ENCODE peak calls at places on chromosomes 16 and 17, in eight cellular contexts. J is stomach, S is breast epithelium, Q is upper lobe of left lung, Y is sigmoid colon, C is GM12878, T is SK-N-SH, F is GM23338. L is an unnamed sample.

GRCh38 chr16:1863681-1864460 is 8.1 kb downstream of the MEIOB start:
- DNase-seq in F (peak; percentile 49), S (no peak), T (peak; percentile 44), Q (no peak), J (no peak), C (no peak), Y (no peak), L (no peak)

GRCh38 chr16:49395021-49395420 is 21.4 kb downstream of the C16orf78 start:
- DNase-seq in F (no peak), S (no peak), Y (no peak), C (no peak), Q (no peak), T (no peak), J (no peak), L (no peak)

GRCh38 chr16:86789621-86790051 is 211.3 kb downstream of the FOXL1 start:
- DNase-seq in F (no peak), S (no peak), T (no peak), Y (peak; percentile 58), J (no peak), Q (peak; percentile 54), C (no peak), L (no peak)

GRCh38 chr16:49884033-49884707 is 28.3 kb upstream of the ZNF423 start:
- DNase-seq in S (no peak), C (no peak), F (no peak), J (no peak), Y (no peak), T (peak; percentile 50), Q (no peak), L (peak; percentile 61)

GRCh38 chr16:84949776-84950436 is 61.4 kb downstream of the ZDHHC7 start:
- DNase-seq in J (no peak), Q (no peak), C (no peak), Y (no peak), T (no peak), S (no peak), F (no peak), L (no peak)

GRCh38 chr17:74119960-74120359 is 83.5 kb upstream of the RPL38 start:
- DNase-seq in F (no peak), Y (no peak), J (no peak), Q (no peak), S (no peak), T (no peak), C (no peak), L (no peak)

GRCh38 chr17:68532826-68533225 is 20.6 kb downstream of the PRKAR1A start:
- DNase-seq in Y (no peak), Q (no peak), S (no peak), T (no peak), J (no peak), C (no peak), F (no peak), L (no peak)

GRCh38 chr17:2024572-2025219 is 438 bp downstream of the RTN4RL1 start:
- DNase-seq in J (no peak), Y (no peak), Q (peak; percentile 86), F (peak; percentile 51), S (no peak), C (no peak), T (peak; percentile 59), L (no peak)

GRCh38 chr17:36641877-36642845 is 40.8 kb downstream of the MRM1 start:
- DNase-seq in F (peak; percentile 69), T (peak; percentile 83), Q (peak; percentile 81), S (no peak), C (no peak), Y (no peak), J (no peak), L (peak; percentile 54)

GRCh38 chr17:4180791-4181190 is 37.8 kb downstream of the CYB5D2 start:
- DNase-seq in T (no peak), F (no peak), S (no peak), C (no peak), Y (peak; percentile 27), J (no peak), Q (no peak), L (no peak)

GRCh38 chr16:84861671-84862070 is 41.9 kb downstream of the CRISPLD2 start:
- DNase-seq in Q (no peak), Y (no peak), F (no peak), J (no peak), C (no peak), T (no peak), S (no peak), L (no peak)

GRCh38 chr17:35238817-35239216 is 4.1 kb upstream of the SLFN5 start:
- DNase-seq in J (no peak), F (no peak), Q (no peak), C (no peak), T (no peak), S (no peak), Y (no peak), L (no peak)

GRCh38 chr17:67947325-67947813 is 48.9 kb downstream of the C17orf58 start:
- DNase-seq in Y (no peak), S (no peak), Q (no peak), F (no peak), C (no peak), T (no peak), J (no peak), L (no peak)

GRCh38 chr16:49528564-49529150 is 155.1 kb downstream of the C16orf78 start:
- DNase-seq in Y (no peak), C (no peak), F (no peak), J (no peak), Q (no peak), T (peak; percentile 48), S (no peak), L (no peak)

DNA sequence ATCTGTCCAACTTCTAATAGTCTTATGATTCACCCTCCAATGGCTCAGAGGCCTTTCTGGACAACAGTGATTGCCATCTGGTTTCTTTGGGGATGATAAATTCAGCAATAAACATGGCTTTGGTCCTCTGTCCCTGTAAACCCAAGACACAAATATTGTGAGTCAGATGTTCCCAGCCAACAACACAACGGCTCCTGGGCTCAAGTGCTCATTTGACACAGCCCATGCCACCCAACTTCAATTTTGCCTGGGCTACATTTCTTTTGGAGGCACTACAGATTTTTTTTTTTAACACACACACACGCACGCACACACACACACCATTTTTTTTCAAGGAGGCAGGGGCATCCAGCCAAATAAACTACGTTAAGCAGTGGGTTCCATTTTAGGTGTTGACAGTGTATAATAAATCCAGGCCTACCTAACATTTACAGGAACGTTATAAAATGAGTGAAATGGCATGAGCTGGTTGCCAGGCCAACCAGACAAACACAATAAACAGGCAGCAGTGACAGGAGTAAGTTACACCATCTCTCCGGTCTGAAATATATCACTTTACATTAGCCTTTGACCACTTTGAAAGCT is 939.9 kb upstream of the SOX9 start:
- DNase-seq in Q (no peak), S (no peak), Y (peak; percentile 82), C (no peak), F (no peak), T (peak; percentile 33), J (no peak), L (peak; percentile 75)
- TF ChIP-seq POLR2AphosphoS5 in Q (no peak), S (no peak), Y (peak; percentile 64), C (no peak), F (no peak), T (no peak), J (no peak), L (no peak)

DNA sequence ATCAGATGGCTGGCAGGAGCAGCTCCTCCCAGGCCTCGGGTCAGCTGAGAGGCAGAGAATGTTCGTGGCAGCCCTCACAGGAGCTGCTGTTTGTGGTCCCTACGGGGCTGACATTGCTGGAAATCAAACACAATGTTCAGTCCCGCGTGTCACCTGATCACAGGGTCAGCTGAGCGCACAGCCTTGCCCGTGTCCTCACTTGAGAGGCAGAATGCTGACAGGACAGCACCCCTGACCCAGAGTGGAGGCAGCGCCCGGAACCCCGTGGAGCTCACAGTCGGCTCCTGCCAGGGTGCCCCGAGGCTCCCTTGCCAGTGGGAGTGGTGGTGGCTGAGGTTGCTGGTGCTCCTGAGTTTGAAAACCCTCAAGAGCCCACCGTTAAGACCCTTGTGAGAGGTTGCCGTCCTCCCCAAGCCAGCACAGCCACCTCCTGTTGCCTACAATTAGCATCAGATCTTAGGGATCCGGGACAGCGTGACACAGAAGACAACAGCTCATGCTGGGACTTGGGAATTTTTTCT is 3.6 kb upstream of the CHMP6 start:
- DNase-seq in S (no peak), J (no peak), Y (no peak), F (no peak), Q (peak; percentile 56), T (peak; percentile 30), C (no peak), L (no peak)
- TF ChIP-seq POLR2AphosphoS5 in S (no peak), J (no peak), Y (no peak), F (no peak), Q (no peak), T (no peak), C (no peak), L (no peak)

GRCh38 chr16:31108035-31108793 is at the start of gene BCKDK:
- DNase-seq in T (peak; percentile 93), Y (peak; percentile 88), Q (peak; percentile 96), S (no peak), F (peak; percentile 85), J (peak; percentile 73), C (peak; percentile 32), L (peak; percentile 77)
- TF ChIP-seq POLR2AphosphoS5 in T (peak; percentile 42), Y (peak; percentile 61), Q (peak; percentile 78), S (peak; percentile 69), F (peak; percentile 56), J (peak; percentile 82), C (peak; percentile 36), L (peak; percentile 79)

GRCh38 chr16:87922250-87922871 is 14.0 kb downstream of the CA5A start:
- DNase-seq in F (no peak), S (no peak), C (no peak), Y (no peak), T (peak; percentile 66), J (peak; percentile 70), Q (no peak), L (no peak)

GRCh38 chr16:87926246-87927194 is 9.8 kb downstream of the CA5A start:
- DNase-seq in Q (peak; percentile 69), F (no peak), C (no peak), S (no peak), Y (no peak), J (no peak), T (no peak), L (no peak)

GRCh38 chr16:87924937-87925670 is 11.2 kb downstream of the CA5A start:
- DNase-seq in Y (no peak), J (peak; percentile 82), C (no peak), T (no peak), F (no peak), S (peak; percentile 78), Q (peak; percentile 50), L (no peak)

GRCh38 chr16:87927195-87927562 is 9.2 kb downstream of the CA5A start:
- DNase-seq in S (no peak), F (peak; percentile 51), Y (no peak), J (no peak), T (no peak), C (no peak), Q (no peak), L (no peak)

DNA sequence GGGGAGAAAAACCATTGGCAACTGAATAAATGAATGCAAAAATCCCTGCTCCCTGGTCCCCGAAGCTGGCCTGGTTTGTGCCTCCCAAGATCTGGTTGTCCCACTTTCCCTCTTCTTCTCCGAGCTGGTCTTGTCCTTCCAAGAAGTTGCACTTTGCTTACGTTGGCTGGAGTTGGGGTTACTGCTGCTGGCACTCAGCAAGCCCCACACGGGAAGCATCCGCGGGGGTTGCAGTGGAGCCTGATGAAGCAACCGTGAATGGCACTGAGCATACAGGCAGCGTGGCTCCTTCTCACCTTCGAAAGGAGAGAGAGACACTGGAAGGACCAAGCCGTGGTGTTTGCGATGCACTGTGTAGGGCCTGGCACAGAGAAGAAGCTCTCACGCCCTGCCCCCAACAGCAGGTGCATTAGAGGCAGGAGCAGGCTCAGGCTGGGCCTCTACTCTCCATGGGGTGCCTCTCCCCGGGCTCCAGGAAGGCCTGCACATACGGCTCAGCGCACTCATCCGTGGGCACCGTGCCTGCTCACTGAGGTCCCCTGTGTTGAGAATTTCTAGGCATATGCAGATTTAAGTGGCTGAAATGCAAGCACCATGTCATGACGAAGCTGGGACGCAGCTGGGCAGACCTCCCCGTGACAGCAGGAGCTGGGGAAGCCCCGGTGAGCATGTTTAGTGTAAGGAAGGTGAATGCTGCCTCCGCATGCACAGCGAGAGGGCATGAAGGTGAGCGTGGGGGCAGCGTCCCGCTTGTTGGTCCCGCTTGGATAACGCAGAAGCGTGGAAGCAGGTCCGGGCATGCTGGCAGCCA is 12.1 kb downstream of the CA5A start:
- DNase-seq in S (no peak), F (no peak), J (no peak), T (no peak), C (peak; percentile 16), Y (no peak), Q (peak; percentile 64), L (peak; percentile 25)
- TF ChIP-seq POLR2AphosphoS5 in S (no peak), F (no peak), J (no peak), T (no peak), C (no peak), Y (no peak), Q (no peak), L (no peak)

L was measured in transverse colon.